ENCODE peak calls at places on chromosomes 4 and X, in six cellular contexts. Z is astrocyte, Q is OCI-LY7, J is IMR-90, C is mammary epithelial cell, O is MM.1S. W is an unnamed sample. For H3K9me3, the result is how much of the 10 kb centered on the place peaks cover.

GRCh38 chrX:78595901-78596502 is 63.1 kb downstream of the RTL3 start:
- DNase-seq in Z (no peak), Q (peak), J (no peak), C (no peak), O (peak), W (no peak)

GRCh38 chrX:3175659-3176438 is 134.6 kb downstream of the ARSF start:
- DNase-seq in Z (peak), Q (no peak), J (peak), C (no peak), O (no peak), W (peak)

GRCh38 chr4:74123065-74123728 is 24.2 kb upstream of the CXCL2 start:
- DNase-seq in Z (no peak), Q (no peak), J (peak), C (no peak), O (no peak), W (peak)

GRCh38 chr4:1517592-1518411 is 111.6 kb upstream of the NKX1-1 start:
- DNase-seq in Z (no peak), Q (no peak), J (no peak), C (no peak), O (no peak), W (no peak)

GRCh38 chrX:40176256-40176978 is 78.7 kb upstream of the BCOR start:
- DNase-seq in Z (no peak), Q (peak), J (no peak), C (no peak), O (peak), W (peak)

GRCh38 chrX:16828126-16828908 is 41.8 kb downstream of the RBBP7 start:
- DNase-seq in Z (peak), Q (no peak), J (peak), C (peak), O (no peak), W (peak)

GRCh38 chr4:74174421-74174820 is 16.5 kb downstream of the MTHFD2L start:
- DNase-seq in Z (no peak), Q (no peak), J (no peak), C (no peak), O (no peak), W (no peak)

GRCh38 chr4:5839751-5840674 is 52.9 kb downstream of the CRMP1 start:
- DNase-seq in Z (no peak), Q (no peak), J (no peak), C (no peak), O (no peak), W (peak)

GRCh38 chrX:92230628-92231027 is 451.5 kb downstream of the PCDH11X start:
- DNase-seq in Z (no peak), Q (no peak), J (no peak), C (no peak), O (no peak), W (no peak)

GRCh38 chrX:44945736-44946135 is 72.7 kb downstream of the KDM6A start:
- DNase-seq in Z (no peak), Q (peak), J (no peak), C (no peak), O (no peak), W (no peak)

GRCh38 chrX:144586756-144587155 is 660.5 kb upstream of the SPANXN1 start:
- DNase-seq in Z (no peak), Q (no peak), J (no peak), C (peak), O (peak), W (no peak)

GRCh38 chr4:148273501-148273986 is 168.7 kb downstream of the NR3C2 start:
- DNase-seq in Z (no peak), Q (no peak), J (no peak), C (no peak), O (no peak), W (no peak)

GRCh38 chr4:110484029-110484428 is 8.1 kb downstream of the ENPEP start:
- DNase-seq in Z (no peak), Q (peak), J (no peak), C (no peak), O (peak), W (no peak)

GRCh38 chr4:138835833-138836521 is 179.6 kb upstream of the NOCT start:
- DNase-seq in Z (peak), Q (no peak), J (peak), C (peak), O (peak), W (peak)

GRCh38 chrX:40266490-40267333 is 169.0 kb upstream of the BCOR start:
- DNase-seq in Z (peak), Q (peak), J (peak), C (peak), O (peak), W (peak)

GRCh38 chr4:139223682-139224317 is 46.8 kb upstream of the ELF2 start:
- DNase-seq in Z (peak), Q (no peak), J (peak), C (peak), O (no peak), W (peak)

GRCh38 chr4:121726642-121727268 is 30.0 kb upstream of the ANXA5 start:
- DNase-seq in Z (peak), Q (peak), J (peak), C (peak), O (peak), W (peak)

GRCh38 chr4:13985824-13986223 is 358.3 kb upstream of the BOD1L1 start:
- DNase-seq in Z (peak), Q (no peak), J (peak), C (no peak), O (no peak), W (peak)

GRCh38 chrX:153411255-153411987 is at the start of gene ZFP92:
- DNase-seq in Z (no peak), Q (no peak), J (no peak), C (no peak), O (no peak), W (no peak)

GRCh38 chr4:102878901-102879300 is 10.1 kb downstream of the CISD2 start:
- DNase-seq in Z (no peak), Q (no peak), J (no peak), C (no peak), O (no peak), W (no peak)

GRCh38 chr4:94507708-94508107 is 56.0 kb downstream of the PDLIM5 start:
- DNase-seq in Z (peak), Q (no peak), J (peak), C (peak), O (no peak), W (peak)

GRCh38 chr4:86482851-86483490 is 111.1 kb upstream of the PTPN13 start:
- DNase-seq in Z (no peak), Q (no peak), J (no peak), C (no peak), O (no peak), W (peak)

GRCh38 chrX:2703991-2704369 is 12.9 kb downstream of the CD99 start:
- DNase-seq in Z (peak), Q (no peak), J (no peak), C (peak), O (no peak), W (peak)

GRCh38 chr4:86055898-86056297 is 304.0 kb downstream of the MAPK10 start:
- DNase-seq in Z (peak), Q (no peak), J (peak), C (peak), O (no peak), W (peak)

GRCh38 chr4:1713003-1713397 is 881 bp upstream of the SLBP start:
- DNase-seq in Z (no peak), Q (peak), J (no peak), C (no peak), O (no peak), W (no peak)

GRCh38 chr4:137623013-137623412 is 90.7 kb upstream of the PCDH18 start:
- DNase-seq in Z (no peak), Q (no peak), J (no peak), C (no peak), O (peak), W (peak)

GRCh38 chr4:122908223-122908622 is 14.2 kb downstream of the NUDT6 start:
- DNase-seq in Z (no peak), Q (no peak), J (no peak), C (no peak), O (no peak), W (no peak)

GRCh38 chr4:54322817-54323417 is 93.8 kb downstream of the PDGFRA start:
- DNase-seq in Z (peak), Q (peak), J (peak), C (peak), O (peak), W (peak)

GRCh38 chrX:3663576-3664290 is 49.7 kb downstream of the PRKX start:
- DNase-seq in Z (no peak), Q (peak), J (no peak), C (no peak), O (no peak), W (no peak)

GRCh38 chrX:119015407-119016242 is 41.2 kb downstream of the LONRF3 start:
- DNase-seq in Z (peak), Q (peak), J (peak), C (peak), O (peak), W (peak)

GRCh38 chr4:24514808-24515207 is 69.5 kb downstream of the DHX15 start:
- DNase-seq in Z (no peak), Q (peak), J (no peak), C (no peak), O (no peak), W (no peak)

GRCh38 chr4:3676907-3677495 is 89.2 kb upstream of the ADRA2C start:
- DNase-seq in Z (no peak), Q (no peak), J (no peak), C (no peak), O (no peak), W (no peak)

GRCh38 chrX:147853701-147854100 is 58.0 kb upstream of the FMR1 start:
- DNase-seq in Z (no peak), Q (no peak), J (no peak), C (no peak), O (no peak), W (no peak)

GRCh38 chr4:145097821-145098674 is at the start of the genes ABCE1 and ANAPC10:
- DNase-seq in Z (peak), Q (peak), J (peak), C (peak), O (peak), W (peak)

DNA sequence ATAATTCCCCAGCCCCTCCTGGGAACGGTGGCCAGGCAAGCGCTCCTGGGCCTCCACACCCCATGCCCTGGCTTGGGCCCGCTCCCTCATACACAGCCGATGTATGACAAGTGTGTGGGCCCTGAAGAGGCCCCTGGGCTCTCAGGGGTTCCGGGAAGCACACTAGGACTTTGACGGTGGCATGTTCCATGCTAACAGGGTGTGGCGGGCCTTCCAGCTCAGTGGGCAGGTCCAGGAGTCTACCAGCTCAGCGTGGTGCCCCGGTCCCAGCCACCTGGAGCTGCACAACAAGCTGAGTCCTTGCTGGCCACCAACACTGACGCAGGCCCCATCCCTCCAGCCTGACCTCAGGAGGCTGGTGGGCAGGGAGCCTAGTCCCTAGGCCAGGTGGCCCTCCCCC is 24.4 kb upstream of the HMX1 start:
- DNase-seq in Z (no peak), Q (no peak), J (no peak), C (no peak), O (no peak), W (no peak)
- H3K9me3 ChIP-seq in Z (under half), Q (under half), J (under half), C (under half), O (under half), W (under half)

GRCh38 chrX:71911731-71912050 is 1.0 kb downstream of the NHSL2 start:
- DNase-seq in Z (no peak), Q (no peak), J (no peak), C (no peak), O (no peak), W (peak)
- H3K27ac ChIP-seq in Z (no peak), Q (no peak), J (no peak), C (no peak), O (no peak), W (no peak)

GRCh38 chr4:76866641-76867040 is 31.3 kb downstream of the SOWAHB start:
- DNase-seq in Z (no peak), Q (no peak), J (peak), C (no peak), O (no peak), W (no peak)

GRCh38 chr4:76872556-76872955 is 25.4 kb downstream of the SOWAHB start:
- DNase-seq in Z (peak), Q (no peak), J (no peak), C (no peak), O (no peak), W (no peak)

GRCh38 chr4:76867377-76867776 is 30.6 kb downstream of the SOWAHB start:
- DNase-seq in Z (no peak), Q (no peak), J (no peak), C (no peak), O (no peak), W (no peak)

GRCh38 chr4:76867880-76868655 is 29.9 kb downstream of the SOWAHB start:
- DNase-seq in Z (no peak), Q (no peak), J (no peak), C (no peak), O (peak), W (no peak)
- H2AFZ ChIP-seq in Z (no peak), Q (no peak), J (no peak), C (peak), O (no peak), W (no peak)

GRCh38 chrX:679161-679979 is 48.8 kb downstream of the SHOX start:
- DNase-seq in Z (no peak), Q (no peak), J (no peak), C (no peak), O (no peak), W (no peak)
- H3K9me3 ChIP-seq in Z (under half), Q (under half), J (under half), C (under half), O (under half), W (under half)

DNA sequence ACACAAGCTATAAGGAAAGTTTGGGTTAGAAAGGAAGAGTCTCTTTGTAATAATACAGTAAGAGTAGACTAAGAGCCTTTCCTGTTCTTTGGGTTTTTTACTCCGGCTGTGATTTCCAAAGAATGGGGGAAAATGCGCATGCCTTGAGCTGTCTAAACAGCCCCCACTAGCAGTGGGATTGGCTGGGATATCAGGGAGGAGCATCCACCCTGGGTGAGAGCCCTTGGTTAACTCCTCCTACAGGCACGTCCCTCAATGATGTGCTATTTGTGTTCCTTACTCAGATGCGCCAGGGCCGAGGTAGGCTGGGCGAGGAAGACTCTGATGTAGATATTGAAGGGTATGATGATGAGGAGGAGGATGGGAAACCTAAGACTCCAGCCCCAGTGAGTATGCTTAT is 74.0 kb upstream of the OGT start:
- DNase-seq in Z (no peak), Q (no peak), J (no peak), C (no peak), O (no peak), W (no peak)
- H3K27ac ChIP-seq in Z (no peak), Q (no peak), J (no peak), C (no peak), O (no peak), W (no peak)

DNA sequence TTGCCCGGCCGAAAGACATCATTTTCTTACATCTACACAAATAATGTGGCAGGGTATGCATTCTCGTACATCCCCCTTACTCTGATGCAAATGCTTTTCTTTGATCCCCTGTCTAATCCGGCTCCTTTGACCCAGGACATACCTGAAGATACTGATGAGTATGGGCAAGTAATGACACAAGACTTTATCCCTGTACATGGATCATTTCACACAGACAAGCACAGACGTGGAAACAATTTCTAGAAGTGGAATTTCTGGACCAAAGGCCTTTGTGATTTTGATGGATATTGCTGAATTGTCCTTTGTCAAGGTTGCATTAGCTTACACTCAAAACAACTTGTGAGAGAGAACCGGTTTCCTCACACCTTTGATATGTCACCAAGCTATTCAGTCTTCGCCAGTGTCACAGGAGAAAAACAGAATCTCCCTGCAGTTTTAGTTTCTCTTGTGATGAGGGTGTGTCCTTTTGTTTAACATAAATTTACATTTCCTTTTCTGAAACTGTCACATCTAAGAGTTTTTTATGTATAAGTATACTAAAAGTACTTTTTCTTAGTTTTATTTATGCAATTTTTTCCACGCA is 25.4 kb downstream of the RWDD4 start:
- DNase-seq in Z (no peak), Q (no peak), J (no peak), C (no peak), O (no peak), W (no peak)
- H2AFZ ChIP-seq in Z (peak), Q (no peak), J (peak), C (no peak), O (no peak), W (no peak)

DNA sequence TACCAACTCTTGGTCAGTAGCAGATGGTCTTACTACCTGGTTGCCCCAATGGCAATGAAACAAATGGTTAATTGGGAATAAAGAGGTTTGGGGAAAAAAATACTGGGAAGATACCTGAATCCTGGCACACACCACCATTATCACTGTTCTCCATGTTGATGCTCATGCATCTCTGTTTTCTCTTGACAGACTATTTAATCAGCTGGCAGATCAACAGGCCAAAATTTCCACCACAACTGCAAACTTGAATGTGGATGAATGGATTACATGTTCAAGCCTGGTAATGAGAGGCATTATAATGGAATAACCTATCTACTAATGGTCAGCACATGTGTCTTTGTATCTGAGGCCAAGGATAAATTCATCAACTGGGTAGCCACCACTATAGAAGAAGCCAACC is 45.7 kb downstream of the ZNF721 start:
- DNase-seq in Z (no peak), Q (no peak), J (no peak), C (no peak), O (no peak), W (no peak)
- H3K9me3 ChIP-seq in Z (half or more), Q (half or more), J (half or more), C (half or more), O (under half), W (under half)

DNA sequence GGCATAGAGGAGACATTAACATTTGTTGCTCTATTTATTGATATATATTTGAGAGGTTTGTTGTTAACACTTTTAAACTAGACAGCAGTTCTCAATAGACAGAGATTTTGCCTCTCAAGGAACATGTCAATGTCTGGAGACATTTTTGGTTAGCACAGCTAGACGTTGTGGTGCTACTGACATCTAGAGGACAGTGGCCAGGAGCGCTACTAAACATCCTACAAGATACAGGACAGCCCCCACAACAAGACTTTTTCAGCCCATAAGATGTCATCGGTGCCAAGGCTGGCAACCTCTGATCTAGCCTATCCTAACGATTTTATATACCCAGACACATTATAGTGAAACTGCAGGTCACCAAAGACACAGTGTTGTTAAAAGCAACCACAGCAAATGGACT is 18.4 kb upstream of the CTSO start:
- DNase-seq in Z (no peak), Q (no peak), J (peak), C (no peak), O (no peak), W (peak)
- H3K27ac ChIP-seq in Z (no peak), Q (no peak), J (no peak), C (no peak), O (no peak), W (no peak)

GRCh38 chrX:261858-262390 is 19.3 kb upstream of the PLCXD1 start:
- DNase-seq in Z (no peak), Q (no peak), J (no peak), C (no peak), O (no peak), W (no peak)

GRCh38 chrX:261167-261857 is 19.9 kb upstream of the PLCXD1 start:
- DNase-seq in Z (peak), Q (no peak), J (peak), C (peak), O (no peak), W (peak)

GRCh38 chrX:258291-259040 is 22.7 kb upstream of the PLCXD1 start:
- DNase-seq in Z (no peak), Q (no peak), J (no peak), C (no peak), O (no peak), W (no peak)

GRCh38 chrX:257681-258289 is 23.4 kb upstream of the PLCXD1 start:
- DNase-seq in Z (no peak), Q (no peak), J (no peak), C (no peak), O (no peak), W (no peak)

GRCh38 chrX:259692-260355 is 21.4 kb upstream of the PLCXD1 start:
- DNase-seq in Z (no peak), Q (no peak), J (no peak), C (no peak), O (no peak), W (no peak)
- H2AFZ ChIP-seq in Z (no peak), Q (no peak), J (no peak), C (no peak), O (no peak), W (no peak)

GRCh38 chr4:106869551-106869950 is 166.6 kb downstream of the DKK2 start:
- DNase-seq in Z (peak), Q (no peak), J (no peak), C (peak), O (no peak), W (peak)
- H3K9me3 ChIP-seq in Z (under half), Q (under half), J (under half), C (under half), O (under half), W (under half)

W was measured in fibroblast of lung.